ENCODE peak calls at places on chromosomes 12 and 14, in four cellular contexts. N is transverse colon, X is K562, S is A549. O is an unnamed sample.

GRCh38 chr12:113194971-113195391 is 9.5 kb downstream of the RITA1 start:
- DNase-seq in X (no peak), S (no peak), N (no peak), O (no peak)

GRCh38 chr12:121806556-121807308 is 2.9 kb downstream of the SETD1B start:
- DNase-seq in N (no peak), S (peak), X (peak), O (no peak)

GRCh38 chr14:100582496-100583165 is 4.6 kb downstream of the BEGAIN start:
- DNase-seq in N (no peak), X (no peak), S (no peak), O (no peak)

GRCh38 chr12:121894633-121895032 is 6.0 kb downstream of the PSMD9 start:
- DNase-seq in X (peak), S (peak), N (no peak), O (no peak)

GRCh38 chr12:57713209-57713608 is 19.3 kb downstream of the OS9 start:
- DNase-seq in S (no peak), X (no peak), N (no peak), O (no peak)

GRCh38 chr12:94831081-94831747 is 172.3 kb downstream of the NDUFA12 start:
- DNase-seq in X (no peak), S (no peak), N (peak), O (no peak)

GRCh38 chr12:48165089-48166031 is 8.0 kb upstream of the ASB8 start:
- DNase-seq in X (peak), S (peak), N (no peak), O (no peak)

GRCh38 chr14:81176224-81176623 is 44.5 kb downstream of the GTF2A1 start:
- DNase-seq in X (no peak), S (no peak), N (peak), O (peak)

GRCh38 chr12:8668441-8668840 is 5.8 kb upstream of the MFAP5 start:
- DNase-seq in N (no peak), X (no peak), S (no peak), O (no peak)

GRCh38 chr12:96472384-96472783 is 17.0 kb upstream of the CFAP54 start:
- DNase-seq in N (no peak), S (no peak), X (no peak), O (no peak)

GRCh38 chr14:39469094-39469710 is 37.0 kb upstream of the FBXO33 start:
- DNase-seq in S (peak), N (peak), X (no peak), O (no peak)

GRCh38 chr12:110966081-110966760 is 45.8 kb upstream of the MYL2 start:
- DNase-seq in X (no peak), S (no peak), N (no peak), O (no peak)

GRCh38 chr14:35285168-35285990 is 6.8 kb upstream of the PSMA6 start:
- DNase-seq in S (no peak), N (no peak), X (no peak), O (no peak)

GRCh38 chr12:29245246-29245645 is 96.2 kb downstream of the FAR2 start:
- DNase-seq in X (no peak), N (no peak), S (no peak), O (no peak)

GRCh38 chr12:29239336-29239735 is 90.3 kb downstream of the FAR2 start:
- DNase-seq in S (no peak), N (no peak), X (no peak), O (no peak)

GRCh38 chr12:29240441-29240840 is 91.4 kb downstream of the FAR2 start:
- DNase-seq in X (no peak), N (no peak), S (no peak), O (no peak)

GRCh38 chr12:29241821-29242591 is 92.9 kb downstream of the FAR2 start:
- DNase-seq in S (no peak), X (no peak), N (peak), O (no peak)

DNA sequence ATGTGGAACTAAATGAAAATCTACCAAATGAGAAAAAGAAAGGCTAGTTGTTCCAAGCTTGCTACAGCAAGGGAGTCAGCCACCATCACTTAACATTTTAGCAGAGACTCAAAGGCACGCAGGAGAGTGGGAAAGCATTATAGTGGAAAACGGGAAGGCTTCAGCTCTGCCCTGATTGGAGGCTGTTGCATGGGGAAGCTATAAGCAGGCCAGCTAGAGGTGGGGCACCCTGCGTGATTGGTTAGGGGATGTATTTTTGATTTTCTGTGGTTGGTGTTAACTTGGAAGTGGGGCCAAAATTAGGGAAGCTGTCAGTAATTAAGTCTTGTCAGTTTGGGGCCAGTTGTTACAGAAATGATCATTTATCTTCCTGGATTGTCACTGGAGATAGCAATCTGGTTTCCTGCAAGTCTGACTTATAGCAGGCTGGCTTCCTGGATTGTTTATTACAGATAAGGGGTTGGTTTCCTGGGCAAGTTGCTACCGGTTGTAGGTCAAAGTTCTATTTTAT is 93.9 kb downstream of the FAR2 start:
- DNase-seq in S (no peak), X (no peak), N (no peak), O (no peak)
- TF ChIP-seq EP300 in S (no peak), X (peak), N (no peak), O (no peak)

GRCh38 chr12:108207791-108208730 is 79.0 kb downstream of the WSCD2 start:
- DNase-seq in S (no peak), X (no peak), N (no peak), O (no peak)

GRCh38 chr12:108204117-108204516 is 75.0 kb downstream of the WSCD2 start:
- DNase-seq in X (no peak), S (no peak), N (no peak), O (no peak)

GRCh38 chr12:108201808-108202207 is 72.7 kb downstream of the WSCD2 start:
- DNase-seq in N (no peak), X (no peak), S (no peak), O (no peak)

GRCh38 chr12:108205864-108206263 is 76.8 kb downstream of the WSCD2 start:
- DNase-seq in N (no peak), X (no peak), S (no peak), O (no peak)

GRCh38 chr12:108204618-108205017 is 75.5 kb downstream of the WSCD2 start:
- DNase-seq in X (no peak), N (no peak), S (no peak), O (no peak)
- TF ChIP-seq EP300 in X (no peak), N (no peak), S (no peak), O (no peak)

GRCh38 chr12:52884526-52885293 is 20.2 kb downstream of the KRT8 start:
- DNase-seq in N (peak), X (peak), S (peak), O (peak)
- TF ChIP-seq EP300 in N (no peak), X (no peak), S (no peak), O (no peak)

GRCh38 chr12:104286538-104287482 is 16.7 kb upstream of the EID3 start:
- DNase-seq in N (peak), X (peak), S (peak), O (peak)
- TF ChIP-seq EP300 in N (no peak), X (peak), S (peak), O (peak)

GRCh38 chr14:68144051-68144681 is 324.6 kb downstream of the RAD51B start:
- DNase-seq in N (peak), X (no peak), S (peak), O (no peak)
- TF ChIP-seq EP300 in N (peak), X (no peak), S (no peak), O (peak)